ENCODE peak calls at places on chromosomes 3 and 15, in nine cellular contexts. V is endodermal cell; F is tibial artery; B is thoracic aorta; E is mesendoderm; L is stomach; H is CD4-positive, alpha-beta memory T cell; K is IMR-90; M is neural progenitor cell. P is an unnamed sample.

GRCh38 chr3:125322166-125322565 is 53.0 kb downstream of the ZNF148 start:
- DNase-seq in V (no peak), F (no peak), B (no peak), E (no peak), L (no peak), H (no peak), K (peak; percentile 86), M (no peak), P (no peak)

GRCh38 chr3:50708620-50709019 is 33.9 kb downstream of the DOCK3 start:
- DNase-seq in V (no peak), F (no peak), B (no peak), E (no peak), L (no peak), H (no peak), K (no peak), M (no peak), P (no peak)

GRCh38 chr3:190024912-190025311 is 95.8 kb downstream of the P3H2 start:
- DNase-seq in V (no peak), F (no peak), B (no peak), E (no peak), L (no peak), H (no peak), K (peak; percentile 77), M (no peak), P (no peak)

GRCh38 chr3:60770532-60770931 is 480.7 kb downstream of the FHIT start:
- DNase-seq in V (no peak), F (no peak), B (no peak), E (peak; percentile 73), L (no peak), H (no peak), K (no peak), M (no peak), P (peak; percentile 40)

GRCh38 chr3:85495602-85496001 is 536.8 kb downstream of the CADM2 start:
- DNase-seq in V (no peak), F (no peak), B (no peak), E (no peak), L (no peak), H (no peak), K (no peak), M (peak; percentile 18), P (no peak)

GRCh38 chr3:126025116-126025729 is 56.2 kb downstream of the ROPN1B start:
- DNase-seq in V (no peak), F (no peak), B (no peak), E (no peak), L (no peak), H (no peak), K (no peak), M (no peak), P (no peak)

GRCh38 chr15:71252036-71252898 is 137.0 kb downstream of the THSD4 start:
- DNase-seq in V (no peak), F (no peak), B (no peak), E (no peak), L (no peak), H (no peak), K (peak; percentile 56), M (no peak), P (no peak)

GRCh38 chr3:12901631-12902045 is 60.3 kb upstream of the RPL32 start:
- DNase-seq in V (peak; percentile 65), F (no peak), B (no peak), E (peak; percentile 42), L (no peak), H (no peak), K (no peak), M (no peak), P (no peak)

GRCh38 chr3:29826712-29827111 is 545.8 kb downstream of the RBMS3 start:
- DNase-seq in V (no peak), F (no peak), B (no peak), E (no peak), L (no peak), H (no peak), K (no peak), M (no peak), P (no peak)

GRCh38 chr3:24641628-24642027 is 147.0 kb upstream of the THRB start:
- DNase-seq in V (no peak), F (no peak), B (no peak), E (no peak), L (no peak), H (no peak), K (no peak), M (no peak), P (no peak)

GRCh38 chr3:98166396-98166795 is at the start of gene OR5H15:
- DNase-seq in V (no peak), F (no peak), B (no peak), E (no peak), L (no peak), H (no peak), K (no peak), M (no peak), P (no peak)

GRCh38 chr15:66462630-66463029 is 34.9 kb downstream of the SNAPC5 start:
- DNase-seq in V (no peak), F (no peak), B (no peak), E (peak; percentile 55), L (no peak), H (no peak), K (peak; percentile 12), M (no peak), P (no peak)

GRCh38 chr3:12991481-12991837 is 81.8 kb downstream of the IQSEC1 start:
- DNase-seq in V (no peak), F (no peak), B (no peak), E (no peak), L (no peak), H (no peak), K (no peak), M (no peak), P (no peak)

GRCh38 chr15:49215768-49216739 is 46.0 kb downstream of the GALK2 start:
- DNase-seq in V (peak; percentile 63), F (no peak), B (no peak), E (peak; percentile 54), L (peak; percentile 43), H (no peak), K (no peak), M (peak; percentile 44), P (no peak)

GRCh38 chr15:69035918-69036258 is 21.4 kb downstream of the NOX5 start:
- DNase-seq in V (no peak), F (no peak), B (no peak), E (no peak), L (no peak), H (no peak), K (no peak), M (no peak), P (no peak)
- H3K4me1 ChIP-seq in V (no peaks in the 10 kb centered on the region), F (peaks cover 5% of the 10 kb centered on the region), B (no peaks in the 10 kb centered on the region), E (no peaks in the 10 kb centered on the region), L (peaks cover 7% of the 10 kb centered on the region), H (peaks cover 8% of the 10 kb centered on the region), K (peaks cover 3% of the 10 kb centered on the region), M (no peaks in the 10 kb centered on the region), P (no peaks in the 10 kb centered on the region)

DNA sequence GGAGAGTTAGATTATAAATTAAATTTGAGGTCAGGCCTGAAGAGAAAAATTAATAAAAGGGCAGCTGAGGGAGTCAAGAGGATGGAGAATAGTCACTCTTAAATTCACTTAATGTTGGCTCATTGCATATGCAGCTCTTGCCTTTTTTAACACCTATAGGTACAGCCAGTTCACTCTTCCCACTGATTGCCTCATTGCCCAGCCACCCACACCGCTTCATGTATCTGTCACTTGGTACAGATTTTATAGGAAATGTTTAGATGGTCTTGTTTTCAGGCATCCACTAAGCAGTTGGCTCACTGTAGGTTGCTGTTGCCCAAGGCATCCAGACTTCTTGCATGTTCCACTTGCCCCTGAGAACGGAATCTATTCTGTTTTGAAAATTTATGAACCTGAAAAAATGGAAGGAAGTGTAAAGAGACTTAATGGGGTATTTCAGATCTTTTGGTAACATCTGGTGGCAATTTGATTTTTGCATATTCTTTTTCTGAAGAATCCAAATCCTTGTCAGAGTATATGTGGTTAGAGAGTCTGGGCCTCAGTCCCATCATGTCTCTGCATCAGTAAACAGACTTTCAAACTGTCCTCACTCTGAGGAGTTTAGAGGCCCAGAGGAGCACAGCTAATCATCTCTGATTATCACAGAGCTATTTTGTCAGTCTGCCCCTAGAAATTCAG is 151.9 kb downstream of the RBPMS2 start:
- DNase-seq in V (no peak), F (no peak), B (no peak), E (no peak), L (no peak), H (no peak), K (peak; percentile 24), M (no peak), P (no peak)
- H3K27ac ChIP-seq in V (no peak overlapping the region), F (no peak overlapping the region), B (no peak overlapping the region), E (no peak overlapping the region), L (peak overlapping the region; percentile 65), H (peak overlapping the region; percentile 34), K (no peak overlapping the region), M (no peak overlapping the region), P (no peak overlapping the region)

DNA sequence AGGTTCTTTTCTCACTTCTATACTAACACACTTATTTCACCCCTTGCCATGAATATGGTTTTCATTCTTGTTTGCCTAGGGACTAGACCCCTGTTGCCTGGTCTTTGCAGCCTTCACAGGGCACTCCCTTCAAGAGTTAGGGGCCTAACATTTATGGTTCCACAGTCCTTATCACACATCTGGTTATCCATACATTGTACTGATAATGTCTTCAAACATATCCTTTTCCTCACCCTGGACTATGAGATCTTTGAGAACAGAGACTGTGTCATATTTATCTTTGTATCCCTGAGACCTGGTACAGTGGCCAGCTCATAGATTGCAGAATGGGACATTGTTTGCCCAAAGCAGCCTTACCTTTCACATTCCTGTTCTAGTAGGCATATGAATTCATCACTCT is 106.2 kb downstream of the CMSS1 start:
- DNase-seq in V (no peak), F (no peak), B (no peak), E (no peak), L (no peak), H (no peak), K (no peak), M (no peak), P (no peak)
- H3K4me1 ChIP-seq in V (peaks cover 15% of the 10 kb centered on the region), F (peaks cover 30% of the 10 kb centered on the region), B (peaks cover 78% of the 10 kb centered on the region), E (peaks cover 11% of the 10 kb centered on the region), L (peaks cover 28% of the 10 kb centered on the region), H (no peaks in the 10 kb centered on the region), K (peaks cover 11% of the 10 kb centered on the region), M (peaks cover 40% of the 10 kb centered on the region), P (no peaks in the 10 kb centered on the region)

GRCh38 chr3:112497897-112498548 is 1.2 kb downstream of the BTLA start:
- DNase-seq in V (no peak), F (no peak), B (no peak), E (no peak), L (no peak), H (no peak), K (no peak), M (no peak), P (no peak)
- H3K27ac ChIP-seq in V (no peak overlapping the region), F (no peak overlapping the region), B (no peak overlapping the region), E (no peak overlapping the region), L (no peak overlapping the region), H (peak overlapping the region; percentile 57), K (no peak overlapping the region), M (no peak overlapping the region), P (no peak overlapping the region)

P was measured in breast epithelium.